ENCODE peak calls at places on chromosomes 3 and 15, in six cellular contexts. One of them, this sample, is unnamed.

GRCh38 chr15:98955331-98955730 is 52.3 kb downstream of the PGPEP1L start:
- DNase-seq in A549: no peak
- DNase-seq in NCI-H2081: no peak
- DNase-seq in lower lobe of right lung: no peak
- DNase-seq in GM06990: no peak
- DNase-seq in stimulated activated CD8-positive, alpha-beta memory T cell treated with anti-CD3 and anti-CD28 coated beads, Interleukin-15, amount 100 ng/mL, for 1 hour: no peak
- DNase-seq in this sample: no peak

GRCh38 chr3:52487788-52488691 is 7.1 kb upstream of the STAB1 start:
- DNase-seq in A549: no peak
- DNase-seq in NCI-H2081: no peak
- DNase-seq in GM06990: no peak
- DNase-seq in lower lobe of right lung: no peak
- DNase-seq in stimulated activated CD8-positive, alpha-beta memory T cell treated with anti-CD3 and anti-CD28 coated beads, Interleukin-15, amount 100 ng/mL, for 1 hour: no peak
- DNase-seq in this sample: no peak

GRCh38 chr15:33963831-33964664 is 4.2 kb upstream of the CHRM5 start:
- DNase-seq in stimulated activated CD8-positive, alpha-beta memory T cell treated with anti-CD3 and anti-CD28 coated beads, Interleukin-15, amount 100 ng/mL, for 1 hour: no peak
- DNase-seq in A549: peak; percentile 24
- DNase-seq in lower lobe of right lung: no peak
- DNase-seq in NCI-H2081: peak; percentile 46
- DNase-seq in GM06990: no peak
- DNase-seq in this sample: peak; percentile 26

GRCh38 chr3:35744419-35744818 is 105.1 kb downstream of the ARPP21 start:
- DNase-seq in lower lobe of right lung: no peak
- DNase-seq in NCI-H2081: no peak
- DNase-seq in A549: no peak
- DNase-seq in GM06990: no peak
- DNase-seq in stimulated activated CD8-positive, alpha-beta memory T cell treated with anti-CD3 and anti-CD28 coated beads, Interleukin-15, amount 100 ng/mL, for 1 hour: no peak
- DNase-seq in this sample: no peak

GRCh38 chr15:75673426-75674247 is 25.9 kb downstream of the SNX33 start:
- DNase-seq in NCI-H2081: no peak
- DNase-seq in stimulated activated CD8-positive, alpha-beta memory T cell treated with anti-CD3 and anti-CD28 coated beads, Interleukin-15, amount 100 ng/mL, for 1 hour: no peak
- DNase-seq in GM06990: no peak
- DNase-seq in A549: no peak
- DNase-seq in lower lobe of right lung: peak; percentile 74
- DNase-seq in this sample: no peak

GRCh38 chr3:45948409-45948808 is 5.1 kb downstream of the CXCR6 start:
- DNase-seq in stimulated activated CD8-positive, alpha-beta memory T cell treated with anti-CD3 and anti-CD28 coated beads, Interleukin-15, amount 100 ng/mL, for 1 hour: no peak
- DNase-seq in NCI-H2081: no peak
- DNase-seq in A549: no peak
- DNase-seq in lower lobe of right lung: no peak
- DNase-seq in GM06990: no peak
- DNase-seq in this sample: no peak

GRCh38 chr3:95434436-95434835 is 1371.6 kb downstream of the NSUN3 start:
- DNase-seq in stimulated activated CD8-positive, alpha-beta memory T cell treated with anti-CD3 and anti-CD28 coated beads, Interleukin-15, amount 100 ng/mL, for 1 hour: no peak
- DNase-seq in NCI-H2081: no peak
- DNase-seq in GM06990: no peak
- DNase-seq in A549: no peak
- DNase-seq in lower lobe of right lung: no peak
- DNase-seq in this sample: no peak

GRCh38 chr3:138328341-138328740 is 1.3 kb downstream of the NME9 start:
- DNase-seq in stimulated activated CD8-positive, alpha-beta memory T cell treated with anti-CD3 and anti-CD28 coated beads, Interleukin-15, amount 100 ng/mL, for 1 hour: no peak
- DNase-seq in GM06990: no peak
- DNase-seq in NCI-H2081: no peak
- DNase-seq in A549: no peak
- DNase-seq in lower lobe of right lung: no peak
- DNase-seq in this sample: no peak

GRCh38 chr3:114363554-114364202 is 69.8 kb downstream of the TIGIT start:
- DNase-seq in NCI-H2081: no peak
- DNase-seq in A549: no peak
- DNase-seq in stimulated activated CD8-positive, alpha-beta memory T cell treated with anti-CD3 and anti-CD28 coated beads, Interleukin-15, amount 100 ng/mL, for 1 hour: no peak
- DNase-seq in lower lobe of right lung: no peak
- DNase-seq in GM06990: no peak
- DNase-seq in this sample: no peak

GRCh38 chr3:150074697-150075416 is 104.2 kb upstream of the PFN2 start:
- DNase-seq in A549: no peak
- DNase-seq in stimulated activated CD8-positive, alpha-beta memory T cell treated with anti-CD3 and anti-CD28 coated beads, Interleukin-15, amount 100 ng/mL, for 1 hour: no peak
- DNase-seq in lower lobe of right lung: no peak
- DNase-seq in GM06990: no peak
- DNase-seq in NCI-H2081: no peak
- DNase-seq in this sample: no peak

GRCh38 chr15:43317566-43318184 is 12.7 kb downstream of the LCMT2 start:
- DNase-seq in stimulated activated CD8-positive, alpha-beta memory T cell treated with anti-CD3 and anti-CD28 coated beads, Interleukin-15, amount 100 ng/mL, for 1 hour: no peak
- DNase-seq in lower lobe of right lung: no peak
- DNase-seq in GM06990: no peak
- DNase-seq in A549: no peak
- DNase-seq in NCI-H2081: peak; percentile 35
- DNase-seq in this sample: no peak

GRCh38 chr3:47571391-47572165 is 7.1 kb downstream of the CSPG5 start:
- DNase-seq in NCI-H2081: no peak
- DNase-seq in A549: no peak
- DNase-seq in GM06990: no peak
- DNase-seq in lower lobe of right lung: no peak
- DNase-seq in stimulated activated CD8-positive, alpha-beta memory T cell treated with anti-CD3 and anti-CD28 coated beads, Interleukin-15, amount 100 ng/mL, for 1 hour: no peak
- DNase-seq in this sample: no peak

GRCh38 chr15:70376929-70377691 is 279.4 kb upstream of the TLE3 start:
- DNase-seq in stimulated activated CD8-positive, alpha-beta memory T cell treated with anti-CD3 and anti-CD28 coated beads, Interleukin-15, amount 100 ng/mL, for 1 hour: no peak
- DNase-seq in A549: no peak
- DNase-seq in lower lobe of right lung: no peak
- DNase-seq in NCI-H2081: no peak
- DNase-seq in GM06990: no peak
- DNase-seq in this sample: no peak

GRCh38 chr3:89038864-89039263 is 68.6 kb upstream of the EPHA3 start:
- DNase-seq in GM06990: no peak
- DNase-seq in stimulated activated CD8-positive, alpha-beta memory T cell treated with anti-CD3 and anti-CD28 coated beads, Interleukin-15, amount 100 ng/mL, for 1 hour: no peak
- DNase-seq in lower lobe of right lung: no peak
- DNase-seq in NCI-H2081: no peak
- DNase-seq in A549: no peak
- DNase-seq in this sample: no peak

GRCh38 chr3:152331018-152331541 is 62.4 kb downstream of the MBNL1 start:
- DNase-seq in A549: peak; percentile 22
- DNase-seq in GM06990: no peak
- DNase-seq in NCI-H2081: no peak
- DNase-seq in stimulated activated CD8-positive, alpha-beta memory T cell treated with anti-CD3 and anti-CD28 coated beads, Interleukin-15, amount 100 ng/mL, for 1 hour: no peak
- DNase-seq in lower lobe of right lung: no peak
- DNase-seq in this sample: no peak